ENCODE peak calls at places on chromosomes 6 and 20, in six cellular contexts. One of them, this sample, is unnamed.

GRCh38 chr20:22490287-22491187 is 93.8 kb downstream of the FOXA2 start:
- DNase-seq in RWPE1: peak; percentile 10
- DNase-seq in type B pancreatic cell: no peak
- DNase-seq in upper lobe of left lung: peak; percentile 81
- DNase-seq in T-helper 2 cell: no peak
- DNase-seq in astrocyte of the cerebellum: no peak
- DNase-seq in this sample: no peak

GRCh38 chr20:51042064-51042463 is 19.2 kb upstream of the KCNG1 start:
- DNase-seq in astrocyte of the cerebellum: no peak
- DNase-seq in RWPE1: no peak
- DNase-seq in upper lobe of left lung: no peak
- DNase-seq in type B pancreatic cell: no peak
- DNase-seq in T-helper 2 cell: no peak
- DNase-seq in this sample: no peak

GRCh38 chr6:24415753-24416152 is 13.0 kb downstream of the MRS2 start:
- DNase-seq in upper lobe of left lung: no peak
- DNase-seq in astrocyte of the cerebellum: no peak
- DNase-seq in RWPE1: no peak
- DNase-seq in T-helper 2 cell: no peak
- DNase-seq in type B pancreatic cell: no peak
- DNase-seq in this sample: no peak

GRCh38 chr20:13220194-13220856 is 749 bp upstream of the ISM1 start:
- DNase-seq in astrocyte of the cerebellum: no peak
- DNase-seq in upper lobe of left lung: peak; percentile 35
- DNase-seq in T-helper 2 cell: peak; percentile 9
- DNase-seq in type B pancreatic cell: peak; percentile 74
- DNase-seq in RWPE1: peak; percentile 32
- DNase-seq in this sample: no peak

GRCh38 chr6:93165850-93166249 is 253.5 kb downstream of the EPHA7 start:
- DNase-seq in RWPE1: no peak
- DNase-seq in astrocyte of the cerebellum: no peak
- DNase-seq in T-helper 2 cell: no peak
- DNase-seq in upper lobe of left lung: peak; percentile 40
- DNase-seq in type B pancreatic cell: no peak
- DNase-seq in this sample: no peak

GRCh38 chr6:159257846-159258245 is 88.6 kb downstream of the FNDC1 start:
- DNase-seq in upper lobe of left lung: no peak
- DNase-seq in T-helper 2 cell: no peak
- DNase-seq in astrocyte of the cerebellum: no peak
- DNase-seq in RWPE1: no peak
- DNase-seq in type B pancreatic cell: no peak
- DNase-seq in this sample: no peak

GRCh38 chr6:96735332-96735731 is 101.9 kb downstream of the GPR63 start:
- DNase-seq in astrocyte of the cerebellum: no peak
- DNase-seq in T-helper 2 cell: no peak
- DNase-seq in type B pancreatic cell: no peak
- DNase-seq in RWPE1: no peak
- DNase-seq in upper lobe of left lung: no peak
- DNase-seq in this sample: no peak

GRCh38 chr20:20926222-20926905 is 179.8 kb downstream of the LINC00237 start:
- DNase-seq in RWPE1: no peak
- DNase-seq in T-helper 2 cell: no peak
- DNase-seq in astrocyte of the cerebellum: no peak
- DNase-seq in upper lobe of left lung: no peak
- DNase-seq in type B pancreatic cell: no peak
- DNase-seq in this sample: no peak